ENCODE peak calls at places on chromosome 13, in seven cellular contexts. V, F, E, B, I, C and X are unnamed samples.

GRCh38 chr13:37656247-37656940 is 57.8 kb upstream of the POSTN start:
- DNase-seq in V (peak), F (peak), E (peak), B (no peak), I (peak), C (no peak), X (no peak)

GRCh38 chr13:95530178-95530577 is 22.3 kb upstream of the CLDN10 start:
- DNase-seq in V (no peak), F (peak), E (peak), B (no peak), I (peak), C (no peak), X (no peak)

GRCh38 chr13:93183302-93183701 is 43.3 kb upstream of the GPC6 start:
- DNase-seq in V (no peak), F (no peak), E (no peak), B (no peak), I (no peak), C (no peak), X (no peak)

GRCh38 chr13:36038785-36039415 is 92.3 kb downstream of the DCLK1 start:
- DNase-seq in V (no peak), F (no peak), E (peak), B (no peak), I (peak), C (no peak), X (no peak)

GRCh38 chr13:105806335-105806920 is 729.0 kb downstream of the EFNB2 start:
- DNase-seq in V (no peak), F (no peak), E (no peak), B (no peak), I (no peak), C (no peak), X (no peak)

GRCh38 chr13:33150146-33150545 is 133.9 kb downstream of the KL start:
- DNase-seq in V (no peak), F (peak), E (peak), B (no peak), I (peak), C (no peak), X (no peak)

GRCh38 chr13:21297452-21297851 is 121.0 kb downstream of the MRPL57 start:
- DNase-seq in V (no peak), F (peak), E (peak), B (no peak), I (peak), C (no peak), X (no peak)

GRCh38 chr13:96650301-96650886 is 343.9 kb downstream of the OXGR1 start:
- DNase-seq in V (no peak), F (no peak), E (peak), B (no peak), I (peak), C (no peak), X (no peak)

GRCh38 chr13:50127017-50127725 is 111.9 kb downstream of the KCNRG start:
- DNase-seq in V (peak), F (no peak), E (peak), B (no peak), I (no peak), C (peak), X (peak)

GRCh38 chr13:70747305-70747704 is 639.1 kb upstream of the KLHL1 start:
- DNase-seq in V (no peak), F (no peak), E (no peak), B (no peak), I (no peak), C (no peak), X (no peak)

GRCh38 chr13:55577082-55577846 is 1563.5 kb upstream of the PRR20A start:
- DNase-seq in V (no peak), F (no peak), E (no peak), B (no peak), I (no peak), C (no peak), X (no peak)

GRCh38 chr13:48234652-48235099 is 1.7 kb downstream of the ITM2B start:
- DNase-seq in V (no peak), F (peak), E (no peak), B (no peak), I (no peak), C (no peak), X (no peak)

GRCh38 chr13:85132986-85133385 is 666.2 kb downstream of the SLITRK6 start:
- DNase-seq in V (no peak), F (no peak), E (no peak), B (no peak), I (no peak), C (no peak), X (no peak)

GRCh38 chr13:78662467-78662866 is 3.5 kb upstream of the OBI1 start:
- DNase-seq in V (no peak), F (no peak), E (no peak), B (no peak), I (no peak), C (no peak), X (no peak)

GRCh38 chr13:34139660-34140059 is 321.7 kb downstream of the RFC3 start:
- DNase-seq in V (no peak), F (no peak), E (no peak), B (no peak), I (no peak), C (no peak), X (no peak)

GRCh38 chr13:40269086-40269485 is 397.4 kb downstream of the FOXO1 start:
- DNase-seq in V (no peak), F (no peak), E (peak), B (no peak), I (no peak), C (no peak), X (no peak)

GRCh38 chr13:72290962-72291681 is 424.1 kb upstream of the DACH1 start:
- DNase-seq in V (peak), F (no peak), E (peak), B (no peak), I (peak), C (no peak), X (no peak)

GRCh38 chr13:51331354-51331861 is 8.1 kb upstream of the SERPINE3 start:
- DNase-seq in V (no peak), F (no peak), E (no peak), B (no peak), I (no peak), C (no peak), X (no peak)

GRCh38 chr13:77036294-77036693 is 9.3 kb upstream of the FBXL3 start:
- DNase-seq in V (no peak), F (no peak), E (no peak), B (no peak), I (no peak), C (no peak), X (no peak)

GRCh38 chr13:25761041-25761440 is 290.8 kb downstream of the SHISA2 start:
- DNase-seq in V (no peak), F (no peak), E (no peak), B (no peak), I (no peak), C (no peak), X (no peak)

GRCh38 chr13:36685912-36686311 is 12.1 kb downstream of the SERTM1 start:
- DNase-seq in V (no peak), F (peak), E (peak), B (no peak), I (peak), C (no peak), X (no peak)

GRCh38 chr13:54241719-54242118 is 1213.1 kb downstream of the OLFM4 start:
- DNase-seq in V (no peak), F (peak), E (no peak), B (no peak), I (peak), C (no peak), X (no peak)

GRCh38 chr13:91247768-91248167 is 99.7 kb upstream of the MIR17HG start:
- DNase-seq in V (no peak), F (peak), E (peak), B (no peak), I (peak), C (no peak), X (no peak)

GRCh38 chr13:36998624-36999041 is 507 bp downstream of the ALG5 start:
- DNase-seq in V (no peak), F (no peak), E (peak), B (no peak), I (peak), C (peak), X (peak)

GRCh38 chr13:61777281-61777680 is 361.6 kb upstream of the PCDH20 start:
- DNase-seq in V (no peak), F (peak), E (peak), B (no peak), I (no peak), C (no peak), X (no peak)

GRCh38 chr13:36959438-36960116 is 39.5 kb upstream of the SMAD9 start:
- DNase-seq in V (no peak), F (no peak), E (no peak), B (no peak), I (no peak), C (no peak), X (no peak)

GRCh38 chr13:35573639-35574038 is 97.2 kb upstream of the MAB21L1 start:
- DNase-seq in V (no peak), F (no peak), E (no peak), B (no peak), I (no peak), C (no peak), X (no peak)

GRCh38 chr13:72983085-72983768 is 75.6 kb upstream of the KLF5 start:
- DNase-seq in V (peak), F (no peak), E (peak), B (no peak), I (peak), C (no peak), X (no peak)

GRCh38 chr13:109642358-109642757 is 144.0 kb downstream of the IRS2 start:
- DNase-seq in V (no peak), F (no peak), E (no peak), B (no peak), I (no peak), C (no peak), X (no peak)

GRCh38 chr13:52001120-52001731 is 10.0 kb downstream of the ATP7B start:
- DNase-seq in V (peak), F (peak), E (peak), B (no peak), I (peak), C (no peak), X (no peak)

GRCh38 chr13:112713517-112714253 is 23.8 kb downstream of the ATP11A start:
- DNase-seq in V (no peak), F (no peak), E (no peak), B (no peak), I (no peak), C (no peak), X (no peak)

GRCh38 chr13:112709825-112710783 is 20.3 kb downstream of the ATP11A start:
- DNase-seq in V (no peak), F (no peak), E (no peak), B (no peak), I (no peak), C (no peak), X (no peak)

GRCh38 chr13:112712451-112712881 is 22.6 kb downstream of the ATP11A start:
- DNase-seq in V (no peak), F (no peak), E (no peak), B (no peak), I (no peak), C (no peak), X (no peak)

GRCh38 chr13:112710855-112711527 is 21.2 kb downstream of the ATP11A start:
- DNase-seq in V (no peak), F (no peak), E (no peak), B (no peak), I (no peak), C (no peak), X (no peak)

DNA sequence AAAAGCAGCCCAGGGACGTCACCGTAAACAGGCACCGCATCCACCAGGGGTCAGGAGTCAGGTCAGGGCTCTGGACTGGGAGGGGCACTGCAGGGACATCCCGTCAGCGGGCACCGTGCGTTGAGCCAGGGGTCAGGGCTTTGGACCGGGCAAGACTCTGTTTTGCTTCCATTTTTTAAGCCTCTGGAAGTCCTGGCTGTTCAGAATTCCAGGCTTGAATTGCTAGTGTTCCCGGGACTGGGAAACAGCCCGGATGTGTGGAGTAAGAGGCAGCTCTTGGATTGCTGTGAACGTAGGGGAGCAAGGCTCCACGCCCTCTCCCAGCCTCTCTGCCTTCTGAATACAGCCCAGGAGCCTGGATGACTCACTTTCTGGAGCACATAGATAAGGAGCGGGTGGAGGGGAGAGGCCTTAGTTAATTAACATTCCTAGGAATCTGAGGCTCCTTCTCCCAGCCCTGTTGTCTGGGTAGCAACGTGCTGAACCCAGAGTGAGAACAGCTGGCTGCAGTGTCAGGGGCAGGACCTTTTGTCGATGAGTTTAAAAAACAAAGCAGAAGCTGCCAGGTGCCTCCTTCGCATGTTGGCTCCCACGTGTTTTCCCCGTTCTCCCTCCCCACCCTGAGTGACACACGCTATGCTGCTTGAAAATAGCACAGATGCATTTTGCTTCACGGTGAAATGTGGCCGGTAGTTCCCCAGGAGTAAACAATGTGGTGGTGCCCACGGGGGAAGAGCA is 21.9 kb downstream of the ATP11A start:
- DNase-seq in V (peak), F (peak), E (peak), B (no peak), I (peak), C (peak), X (no peak)
- TF ChIP-seq CTCF in V (peak), F (no peak), E (peak), B (no peak), I (peak), C (peak), X (no peak)

GRCh38 chr13:112790735-112791641 is 101.2 kb downstream of the ATP11A start:
- DNase-seq in V (no peak), F (peak), E (no peak), B (no peak), I (peak), C (no peak), X (no peak)
- TF ChIP-seq CTCF in V (no peak), F (no peak), E (no peak), B (no peak), I (no peak), C (no peak), X (no peak)

GRCh38 chr13:46146898-46147297 is 35.1 kb downstream of the LCP1 start:
- DNase-seq in V (peak), F (peak), E (peak), B (no peak), I (peak), C (peak), X (no peak)
- TF ChIP-seq CTCF in V (peak), F (peak), E (peak), B (peak), I (peak), C (peak), X (no peak)

GRCh38 chr13:106986033-106986484 is 418.1 kb upstream of the ARGLU1 start:
- DNase-seq in V (peak), F (no peak), E (no peak), B (no peak), I (no peak), C (no peak), X (no peak)

GRCh38 chr13:106986687-106987434 is 418.9 kb upstream of the ARGLU1 start:
- DNase-seq in V (no peak), F (no peak), E (no peak), B (no peak), I (no peak), C (no peak), X (no peak)

GRCh38 chr13:106987435-106987800 is 419.5 kb upstream of the ARGLU1 start:
- DNase-seq in V (no peak), F (no peak), E (no peak), B (no peak), I (no peak), C (no peak), X (no peak)

GRCh38 chr13:106989866-106990265 is 421.9 kb upstream of the ARGLU1 start:
- DNase-seq in V (no peak), F (no peak), E (no peak), B (no peak), I (no peak), C (no peak), X (no peak)

DNA sequence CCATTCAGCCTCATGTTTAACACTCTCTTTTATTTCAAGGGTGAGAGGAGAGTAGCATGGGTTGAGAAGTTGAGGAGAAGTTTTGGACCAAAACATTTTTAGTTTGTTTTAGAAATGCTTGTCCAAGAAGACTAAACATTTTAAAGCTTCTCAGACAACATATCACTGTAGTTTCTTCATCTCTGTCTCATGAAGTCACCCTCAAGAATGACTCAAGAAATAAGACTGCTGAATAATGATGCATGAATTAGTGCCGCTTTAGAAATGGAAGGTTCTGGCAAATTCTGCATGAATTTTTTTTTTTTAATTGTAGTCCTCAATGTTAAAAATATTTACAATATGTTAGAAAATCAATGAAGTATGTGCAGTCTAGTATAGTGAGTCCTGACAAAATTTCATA is 422.7 kb upstream of the ARGLU1 start:
- DNase-seq in V (no peak), F (no peak), E (no peak), B (no peak), I (no peak), C (no peak), X (no peak)
- TF ChIP-seq CTCF in V (no peak), F (no peak), E (no peak), B (no peak), I (no peak), C (no peak), X (no peak)

GRCh38 chr13:27556109-27556508 is 64.2 kb downstream of the LNX2 start:
- DNase-seq in V (peak), F (no peak), E (peak), B (no peak), I (no peak), C (no peak), X (no peak)
- TF ChIP-seq CTCF in V (peak), F (peak), E (peak), B (no peak), I (no peak), C (no peak), X (no peak)

GRCh38 chr13:110942248-110942981 is 27.5 kb upstream of the ANKRD10 start:
- DNase-seq in V (no peak), F (no peak), E (peak), B (no peak), I (peak), C (no peak), X (no peak)

GRCh38 chr13:110949116-110949515 is 34.2 kb upstream of the ANKRD10 start:
- DNase-seq in V (no peak), F (no peak), E (no peak), B (no peak), I (no peak), C (no peak), X (no peak)

GRCh38 chr13:110946171-110946570 is 31.3 kb upstream of the ANKRD10 start:
- DNase-seq in V (no peak), F (no peak), E (no peak), B (no peak), I (no peak), C (no peak), X (no peak)

GRCh38 chr13:110944968-110945952 is 30.4 kb upstream of the ANKRD10 start:
- DNase-seq in V (no peak), F (no peak), E (no peak), B (no peak), I (no peak), C (no peak), X (no peak)

GRCh38 chr13:110944121-110944967 is 29.5 kb upstream of the ANKRD10 start:
- DNase-seq in V (peak), F (peak), E (peak), B (no peak), I (peak), C (no peak), X (no peak)
- TF ChIP-seq CTCF in V (peak), F (peak), E (peak), B (no peak), I (peak), C (peak), X (no peak)

GRCh38 chr13:45731455-45731854 is 29.3 kb downstream of the CBY2 start:
- DNase-seq in V (no peak), F (no peak), E (no peak), B (no peak), I (no peak), C (no peak), X (no peak)

DNA sequence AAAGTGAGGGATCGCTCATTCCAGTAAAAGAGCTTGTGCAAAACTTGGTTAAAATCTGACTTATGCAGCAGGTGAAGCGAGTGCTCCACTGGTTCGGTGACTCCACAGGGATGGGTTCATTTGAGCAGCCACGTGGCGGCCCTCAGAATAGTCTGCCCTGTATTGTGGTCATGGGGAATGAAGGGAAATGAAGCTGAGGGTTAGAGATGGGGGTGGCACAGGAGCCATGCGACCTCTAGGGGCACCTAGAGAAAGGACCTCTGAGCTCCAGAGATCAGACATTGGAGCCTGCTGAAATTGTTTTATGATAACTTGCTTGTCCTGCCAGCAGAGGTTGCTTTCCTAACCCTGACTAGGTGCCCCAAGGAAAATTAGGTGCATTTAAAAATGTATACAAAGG is 26.6 kb downstream of the CBY2 start:
- DNase-seq in V (no peak), F (no peak), E (no peak), B (no peak), I (no peak), C (no peak), X (no peak)
- TF ChIP-seq CTCF in V (peak), F (no peak), E (peak), B (no peak), I (no peak), C (peak), X (no peak)